ENCODE peak calls at places on chromosome 16, in ten cellular contexts. U, N, C, D, L, Q, I, J, O and G are unnamed samples.

GRCh38 chr16:30741461-30741914 is 6.7 kb upstream of the PHKG2 start:
- DNase-seq in U (no peak), D (peak), I (no peak), O (peak), C (no peak), J (no peak), Q (peak), N (peak), L (no peak), G (no peak)

GRCh38 chr16:17011712-17012111 is 459.0 kb downstream of the XYLT1 start:
- DNase-seq in Q (no peak), D (no peak), N (no peak), L (no peak), J (no peak), O (no peak), U (no peak), I (no peak), C (no peak), G (no peak)

GRCh38 chr16:25109643-25110042 is 1.9 kb upstream of the LCMT1 start:
- DNase-seq in N (peak), U (no peak), D (peak), I (no peak), C (peak), J (no peak), L (no peak), Q (peak), O (peak), G (peak)

GRCh38 chr16:6725634-6726331 is 606.9 kb upstream of the RBFOX1 start:
- DNase-seq in I (no peak), U (no peak), D (no peak), J (no peak), Q (peak), N (no peak), O (no peak), L (no peak), C (no peak), G (no peak)

GRCh38 chr16:83441523-83441922 is 366.3 kb upstream of the HSBP1 start:
- DNase-seq in J (no peak), U (no peak), I (no peak), N (no peak), O (peak), D (no peak), L (no peak), C (no peak), Q (no peak), G (no peak)

GRCh38 chr16:76748698-76749097 is 442.3 kb upstream of the MON1B start:
- DNase-seq in Q (no peak), L (no peak), D (no peak), U (no peak), J (no peak), N (no peak), C (no peak), O (no peak), I (no peak), G (no peak)

GRCh38 chr16:27390157-27390556 is 11.8 kb upstream of the IL21R start:
- DNase-seq in O (no peak), U (no peak), I (no peak), D (no peak), L (no peak), Q (no peak), C (no peak), J (no peak), N (no peak), G (no peak)

GRCh38 chr16:69260019-69260418 is 51.1 kb upstream of the VPS4A start:
- DNase-seq in C (no peak), L (no peak), O (no peak), D (no peak), J (no peak), U (no peak), I (no peak), Q (no peak), N (no peak), G (no peak)

GRCh38 chr16:53826658-53827057 is 122.7 kb downstream of the FTO start:
- DNase-seq in J (no peak), C (no peak), I (no peak), Q (no peak), L (no peak), O (no peak), N (no peak), U (no peak), D (no peak), G (no peak)

GRCh38 chr16:2981899-2982250 is 1.6 kb upstream of the PKMYT1 start:
- DNase-seq in O (no peak), L (no peak), I (no peak), U (no peak), Q (no peak), D (no peak), J (no peak), N (no peak), C (no peak), G (no peak)

GRCh38 chr16:57115504-57116182 is 23.3 kb downstream of the CPNE2 start:
- DNase-seq in L (no peak), Q (no peak), I (no peak), J (no peak), U (peak), N (peak), C (no peak), O (peak), D (peak), G (no peak)

GRCh38 chr16:28623172-28623711 is 13.4 kb upstream of the SULT1A1 start:
- DNase-seq in U (peak), J (peak), L (no peak), O (peak), N (no peak), C (no peak), D (no peak), Q (peak), I (peak), G (no peak)

GRCh38 chr16:81542609-81543570 is 98.3 kb downstream of the CMIP start:
- DNase-seq in C (no peak), Q (no peak), D (no peak), U (no peak), I (no peak), L (no peak), J (no peak), O (no peak), N (no peak), G (no peak)

GRCh38 chr16:11150190-11150589 is 105.8 kb downstream of the SOCS1 start:
- DNase-seq in D (no peak), L (no peak), O (no peak), J (no peak), N (no peak), U (no peak), C (no peak), Q (no peak), I (no peak), G (no peak)

GRCh38 chr16:700684-701584 is 4.7 kb downstream of the FBXL16 start:
- DNase-seq in U (no peak), O (no peak), I (peak), L (peak), J (no peak), Q (no peak), N (no peak), C (no peak), D (no peak), G (no peak)

GRCh38 chr16:71811261-71811803 is 2.7 kb upstream of the AP1G1 start:
- DNase-seq in N (no peak), L (no peak), D (no peak), U (no peak), O (peak), J (no peak), I (no peak), Q (no peak), C (no peak), G (no peak)

GRCh38 chr16:85376292-85377095 is 236.6 kb upstream of the GSE1 start:
- DNase-seq in D (no peak), L (no peak), N (no peak), U (peak), C (no peak), I (no peak), O (peak), Q (no peak), J (no peak), G (no peak)

GRCh38 chr16:50297301-50298074 is 31.1 kb downstream of the ADCY7 start:
- DNase-seq in U (no peak), Q (no peak), L (no peak), J (no peak), N (no peak), D (no peak), O (no peak), C (peak), I (no peak), G (no peak)

GRCh38 chr16:27515874-27516353 is 33.8 kb downstream of the GTF3C1 start:
- DNase-seq in L (no peak), U (no peak), Q (peak), N (no peak), C (no peak), I (peak), D (peak), J (peak), O (no peak), G (no peak)

GRCh38 chr16:68346892-68347480 is 36.2 kb downstream of the PRMT7 start:
- DNase-seq in U (no peak), J (no peak), D (no peak), N (no peak), O (no peak), L (no peak), Q (no peak), I (no peak), C (no peak), G (no peak)

GRCh38 chr16:69396187-69397061 is 10.6 kb upstream of the TERF2 start:
- DNase-seq in O (peak), N (peak), L (peak), J (peak), C (peak), I (peak), D (peak), U (no peak), Q (peak), G (peak)

GRCh38 chr16:49456763-49457162 is 83.2 kb downstream of the C16orf78 start:
- DNase-seq in O (no peak), U (no peak), L (no peak), J (no peak), N (no peak), D (no peak), I (no peak), Q (no peak), C (no peak), G (no peak)

GRCh38 chr16:31006589-31006988 is 3.8 kb downstream of the STX1B start:
- DNase-seq in L (no peak), J (no peak), I (no peak), Q (no peak), U (no peak), N (no peak), D (no peak), O (no peak), C (no peak), G (no peak)

GRCh38 chr16:11497851-11498289 is 88.8 kb downstream of the LITAF start:
- DNase-seq in N (peak), U (no peak), Q (no peak), D (peak), L (no peak), J (no peak), O (peak), C (no peak), I (no peak), G (no peak)

GRCh38 chr16:9134739-9135138 is 43.3 kb downstream of the HAPSTR1 start:
- DNase-seq in C (peak), O (peak), N (peak), J (peak), I (peak), Q (peak), U (no peak), D (peak), L (peak), G (no peak)
- TF ChIP-seq CTCF in C (peak), O (peak), N (peak), J (peak), I (peak), Q (peak), U (peak), D (peak), L (peak), G (no peak)

GRCh38 chr16:14399397-14400284 is 230.4 kb downstream of the PARN start:
- DNase-seq in O (peak), J (peak), C (no peak), N (peak), I (no peak), D (peak), Q (peak), U (peak), L (no peak), G (no peak)
- TF ChIP-seq CTCF in O (no peak), J (no peak), C (no peak), N (no peak), I (no peak), D (no peak), Q (no peak), U (no peak), L (no peak), G (no peak)

GRCh38 chr16:75647138-75647491 is 350 bp downstream of the KARS1 start:
- DNase-seq in J (no peak), L (no peak), N (no peak), C (no peak), U (no peak), Q (no peak), I (no peak), D (no peak), O (no peak), G (no peak)

GRCh38 chr16:75640598-75640997 is 6.9 kb downstream of the KARS1 start:
- DNase-seq in L (no peak), J (no peak), I (no peak), N (peak), Q (no peak), O (no peak), D (no peak), U (no peak), C (no peak), G (no peak)

GRCh38 chr16:75648265-75649076 is 898 bp downstream of the TERF2IP start:
- DNase-seq in J (peak), C (peak), U (peak), O (peak), I (peak), D (peak), L (peak), Q (peak), N (peak), G (peak)

GRCh38 chr16:75647492-75648264 is at the start of the genes KARS1 and TERF2IP:
- DNase-seq in Q (peak), L (peak), O (peak), N (peak), D (peak), U (peak), J (peak), C (peak), I (peak), G (peak)

DNA sequence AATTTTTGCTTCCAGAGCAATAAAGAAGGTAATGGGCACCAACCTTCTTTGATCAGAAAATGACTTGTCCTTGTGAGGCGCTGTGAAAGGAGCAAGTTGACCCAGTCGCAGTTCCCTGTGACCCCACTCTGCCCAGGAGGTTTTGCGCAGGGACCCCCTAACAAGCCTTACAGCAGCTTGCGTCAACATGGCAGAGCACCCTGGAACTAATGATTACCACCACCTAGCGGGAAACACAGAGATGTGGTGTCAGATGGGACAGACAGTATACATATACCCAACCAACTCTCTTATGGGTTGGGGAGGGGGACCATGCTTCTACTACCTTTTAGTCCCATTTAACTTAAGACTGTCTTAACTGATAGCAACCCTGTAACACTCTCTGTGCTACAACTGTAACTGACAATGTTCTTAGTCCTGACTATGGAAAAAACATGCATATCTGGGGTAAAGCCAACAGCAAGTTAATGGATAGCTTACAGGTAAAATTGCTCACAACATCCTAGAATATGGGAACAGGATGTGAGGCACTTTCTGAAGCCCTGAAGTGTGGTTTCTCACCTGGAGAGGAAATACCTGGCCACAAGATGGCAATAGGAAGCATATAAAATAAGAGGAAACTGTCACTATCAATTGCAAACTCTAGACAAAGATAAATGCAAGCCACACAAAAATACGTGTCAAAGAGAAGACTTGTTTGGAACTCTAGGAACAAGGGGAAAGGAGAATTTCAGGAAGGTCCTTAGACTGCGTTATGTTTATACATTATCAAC is 3.0 kb downstream of the KARS1 start:
- DNase-seq in I (no peak), D (no peak), O (no peak), U (no peak), N (no peak), C (no peak), Q (peak), L (no peak), J (no peak), G (no peak)
- TF ChIP-seq CTCF in I (no peak), D (no peak), O (no peak), U (no peak), N (no peak), C (no peak), Q (peak), L (no peak), J (no peak), G (no peak)

GRCh38 chr16:4401510-4401909 is 14.9 kb downstream of the CORO7 start:
- DNase-seq in U (no peak), N (no peak), C (no peak), L (no peak), I (no peak), O (no peak), J (no peak), D (no peak), Q (no peak), G (no peak)

GRCh38 chr16:4402439-4403132 is 13.8 kb downstream of the CORO7 start:
- DNase-seq in L (peak), N (peak), U (peak), J (peak), D (peak), I (peak), C (no peak), O (peak), Q (peak), G (peak)

GRCh38 chr16:4403133-4403949 is 13.1 kb downstream of the CORO7 start:
- DNase-seq in L (no peak), C (no peak), I (no peak), J (no peak), O (no peak), U (no peak), D (no peak), N (no peak), Q (no peak), G (no peak)

GRCh38 chr16:4404967-4405696 is 11.3 kb downstream of the CORO7 start:
- DNase-seq in I (no peak), O (no peak), L (no peak), D (no peak), N (no peak), U (no peak), J (no peak), Q (no peak), C (no peak), G (no peak)

DNA sequence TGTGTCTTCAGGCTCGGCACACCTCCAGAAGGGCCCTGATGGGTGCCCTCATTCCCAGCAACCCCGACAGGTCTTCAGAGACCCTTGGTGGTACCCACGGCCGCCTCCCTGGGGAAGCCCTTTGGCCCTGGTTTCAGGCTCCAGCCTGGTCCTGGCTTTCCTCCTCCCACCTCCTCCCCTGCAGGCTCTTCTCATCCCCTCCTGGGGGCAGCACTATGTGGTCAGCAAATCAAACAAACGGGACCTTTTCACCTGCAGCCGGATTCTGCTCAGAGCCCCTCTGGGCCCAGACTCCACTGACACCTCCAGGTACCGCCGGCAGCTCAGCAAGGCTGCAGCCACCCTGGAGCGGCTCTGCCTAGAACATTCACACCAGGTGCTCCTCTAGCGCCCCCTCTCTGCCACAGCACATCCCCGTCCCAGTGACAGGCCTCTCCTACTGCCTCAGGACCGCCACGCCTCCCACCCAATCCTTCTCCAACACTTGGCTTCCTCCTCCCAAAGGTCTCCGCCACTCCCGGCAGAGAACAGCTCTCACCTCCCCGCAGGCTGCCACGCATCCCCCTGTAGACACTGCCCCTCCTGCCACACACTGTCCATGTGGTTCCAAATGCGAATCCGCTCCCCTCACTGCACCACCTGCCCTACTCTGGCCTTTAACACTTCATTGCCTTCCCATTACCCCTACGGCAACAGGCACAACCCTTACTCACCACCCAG is 12.0 kb downstream of the CORO7 start:
- DNase-seq in C (no peak), N (peak), O (no peak), I (no peak), Q (peak), D (peak), L (peak), U (peak), J (peak), G (no peak)
- TF ChIP-seq CTCF in C (peak), N (peak), O (peak), I (peak), Q (peak), D (peak), L (peak), U (peak), J (peak), G (no peak)

DNA sequence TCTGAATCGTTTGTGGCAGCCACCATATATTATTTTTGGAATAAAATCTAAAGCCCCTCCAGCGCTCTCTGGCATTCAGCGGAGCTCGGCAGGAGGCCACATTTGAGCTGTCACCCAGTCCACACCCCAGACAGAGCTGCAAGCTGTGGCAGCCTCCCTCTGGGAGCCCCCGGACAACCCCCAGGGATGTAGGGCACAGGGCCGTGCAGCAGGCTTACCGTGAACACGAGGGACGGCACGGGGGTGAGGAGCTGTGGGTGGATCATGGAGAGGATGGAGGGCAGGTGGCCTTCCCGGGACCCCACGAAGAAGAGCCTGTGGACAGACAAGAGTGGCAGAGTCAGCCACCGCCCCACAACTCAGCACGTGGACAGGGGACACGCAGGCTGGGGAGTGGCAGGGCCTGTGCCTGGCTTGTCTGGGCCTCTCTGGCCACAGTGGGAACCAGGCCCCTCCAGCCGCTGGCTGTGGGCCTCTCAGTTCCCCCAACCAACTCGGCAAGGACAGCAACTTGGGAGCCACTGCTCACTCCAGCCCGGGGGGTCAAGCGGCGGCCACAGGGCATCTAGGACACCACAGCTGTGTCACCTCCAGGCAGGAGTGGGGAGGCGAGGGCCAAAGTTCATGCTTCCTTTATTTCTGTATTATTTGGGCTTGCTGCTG is 31.5 kb downstream of the SLC7A5 start:
- DNase-seq in D (no peak), O (no peak), C (no peak), Q (no peak), L (no peak), J (no peak), U (no peak), I (no peak), N (no peak), G (no peak)
- TF ChIP-seq CTCF in D (no peak), O (no peak), C (no peak), Q (no peak), L (no peak), J (no peak), U (no peak), I (no peak), N (no peak), G (no peak)

GRCh38 chr16:5143761-5144620 is 46.4 kb upstream of the EEF2KMT start:
- DNase-seq in C (no peak), J (no peak), L (no peak), O (no peak), U (no peak), Q (no peak), I (no peak), N (no peak), D (no peak), G (no peak)
- TF ChIP-seq CTCF in C (no peak), J (no peak), L (no peak), O (no peak), U (no peak), Q (no peak), I (no peak), N (no peak), D (no peak), G (no peak)